ENCODE peak calls at places on chromosomes 13 and 19, in eight cellular contexts. F, T, B, N, P, Y, V and G are unnamed samples. For H3K9me3, the result is how much of the 10 kb centered on the place peaks cover.

GRCh38 chr19:55638864-55639359 is 1.9 kb upstream of the ZNF580 start:
- DNase-seq in Y (peak), F (no peak), V (peak), N (peak), P (peak), T (no peak), B (no peak), G (peak)

GRCh38 chr13:112061367-112062046 is 5.4 kb upstream of the SOX1 start:
- DNase-seq in V (no peak), T (no peak), F (no peak), B (no peak), P (no peak), N (no peak), Y (no peak), G (no peak)

GRCh38 chr19:19113040-19113541 is 25.2 kb downstream of the TMEM161A start:
- DNase-seq in V (no peak), F (no peak), P (peak), B (no peak), N (peak), Y (no peak), T (no peak), G (no peak)

GRCh38 chr13:70108276-70108845 is at the start of gene KLHL1:
- DNase-seq in T (no peak), N (no peak), B (no peak), P (no peak), F (no peak), Y (no peak), V (no peak), G (no peak)

GRCh38 chr19:8615813-8616596 is 5.5 kb upstream of the ADAMTS10 start:
- DNase-seq in P (peak), Y (peak), T (peak), F (peak), B (no peak), V (peak), N (peak), G (peak)

GRCh38 chr19:55146078-55146647 is 2.8 kb downstream of the TNNT1 start:
- DNase-seq in B (no peak), N (peak), T (peak), Y (no peak), P (no peak), V (no peak), F (peak), G (no peak)

GRCh38 chr19:19860756-19861390 is 4.8 kb upstream of the ZNF253 start:
- DNase-seq in P (peak), B (no peak), F (no peak), Y (peak), V (peak), N (no peak), T (no peak), G (no peak)

GRCh38 chr13:46031581-46032263 is 20.8 kb downstream of the ZC3H13 start:
- DNase-seq in N (no peak), B (no peak), V (no peak), Y (no peak), T (no peak), F (no peak), P (no peak), G (no peak)

GRCh38 chr19:12284226-12284625 is 10.5 kb downstream of the ZNF44 start:
- DNase-seq in V (no peak), F (no peak), Y (no peak), P (no peak), T (no peak), N (no peak), B (no peak), G (no peak)

GRCh38 chr19:12284631-12285030 is 10.1 kb downstream of the ZNF44 start:
- DNase-seq in F (no peak), V (no peak), T (no peak), N (no peak), P (no peak), Y (no peak), B (no peak), G (no peak)

GRCh38 chr19:12272980-12273901 is 21.4 kb downstream of the ZNF44 start:
- DNase-seq in F (no peak), T (no peak), Y (no peak), P (no peak), N (peak), V (no peak), B (no peak), G (no peak)

DNA sequence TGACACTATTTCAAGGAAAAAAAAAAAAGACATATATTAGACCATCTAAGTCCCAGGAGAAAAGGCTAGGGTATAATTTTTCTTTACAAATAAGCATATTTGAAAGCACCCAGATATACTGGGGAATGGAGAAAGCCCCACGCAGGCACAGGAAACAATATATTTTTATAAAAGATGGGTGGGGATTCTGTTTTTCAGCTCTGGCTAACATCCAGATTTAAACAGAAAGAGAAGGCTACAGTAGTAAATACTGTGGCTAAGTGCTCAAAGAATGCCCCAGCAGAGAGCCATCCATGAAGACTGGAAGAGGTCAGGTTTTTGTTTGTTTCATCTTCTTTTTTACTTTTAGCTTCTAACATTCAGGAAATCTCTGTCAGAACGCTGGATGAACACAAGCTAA is 16.0 kb downstream of the ZNF44 start:
- DNase-seq in T (no peak), F (no peak), B (no peak), V (no peak), N (no peak), Y (no peak), P (no peak), G (no peak)
- H3K9me3 ChIP-seq in T (under half), F (under half), B (under half), V (under half), N (under half), Y (under half), P (under half), G (half or more)

GRCh38 chr19:45217193-45217956 is 27.8 kb downstream of the EXOC3L2 start:
- DNase-seq in P (peak), T (no peak), B (no peak), F (no peak), Y (no peak), N (peak), V (no peak), G (no peak)

GRCh38 chr19:45215391-45216191 is 29.6 kb downstream of the EXOC3L2 start:
- DNase-seq in N (no peak), F (no peak), B (no peak), T (no peak), P (peak), Y (peak), V (peak), G (peak)

GRCh38 chr19:45213031-45213430 is 32.2 kb downstream of the EXOC3L2 start:
- DNase-seq in P (no peak), F (no peak), T (no peak), N (no peak), B (no peak), V (peak), Y (no peak), G (no peak)

GRCh38 chr19:45216677-45217076 is 28.5 kb downstream of the EXOC3L2 start:
- DNase-seq in N (no peak), T (no peak), Y (no peak), P (no peak), F (no peak), B (no peak), V (no peak), G (no peak)

DNA sequence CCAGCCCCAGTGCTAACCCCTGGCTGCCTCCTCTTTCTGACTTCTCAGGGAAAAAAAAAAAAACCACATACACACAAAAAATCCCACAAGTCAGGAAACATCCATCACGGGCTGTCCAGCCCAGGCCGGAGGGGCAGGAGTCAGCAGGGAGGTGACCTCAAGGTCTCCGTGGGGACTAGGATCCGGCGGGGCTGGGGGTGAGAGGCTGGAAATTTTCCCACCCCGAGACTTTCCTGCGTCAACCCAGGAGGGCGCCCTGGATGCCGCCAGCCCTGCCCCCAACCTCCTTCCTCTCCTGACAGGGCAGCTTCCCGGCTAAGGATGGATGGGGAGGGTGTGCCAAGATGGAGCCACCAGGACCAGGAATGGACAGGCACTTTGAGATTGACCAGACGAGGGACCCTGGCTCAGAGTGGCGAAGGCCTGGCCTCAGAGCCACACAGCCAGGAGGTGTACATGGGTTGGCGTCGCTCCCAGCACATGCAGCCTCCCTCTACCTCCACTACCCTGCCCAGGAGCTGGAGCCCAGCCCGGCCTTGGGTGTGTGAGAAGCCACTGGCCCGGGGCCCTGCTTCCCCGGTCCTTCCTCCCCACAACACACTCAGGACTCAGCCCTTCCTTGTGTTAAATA is 33.3 kb downstream of the BLOC1S3 start:
- DNase-seq in N (no peak), F (no peak), B (no peak), P (no peak), T (no peak), Y (peak), V (peak), G (peak)
- H3K27ac ChIP-seq in N (no peak), F (no peak), B (no peak), P (no peak), T (no peak), Y (no peak), V (peak), G (peak)

DNA sequence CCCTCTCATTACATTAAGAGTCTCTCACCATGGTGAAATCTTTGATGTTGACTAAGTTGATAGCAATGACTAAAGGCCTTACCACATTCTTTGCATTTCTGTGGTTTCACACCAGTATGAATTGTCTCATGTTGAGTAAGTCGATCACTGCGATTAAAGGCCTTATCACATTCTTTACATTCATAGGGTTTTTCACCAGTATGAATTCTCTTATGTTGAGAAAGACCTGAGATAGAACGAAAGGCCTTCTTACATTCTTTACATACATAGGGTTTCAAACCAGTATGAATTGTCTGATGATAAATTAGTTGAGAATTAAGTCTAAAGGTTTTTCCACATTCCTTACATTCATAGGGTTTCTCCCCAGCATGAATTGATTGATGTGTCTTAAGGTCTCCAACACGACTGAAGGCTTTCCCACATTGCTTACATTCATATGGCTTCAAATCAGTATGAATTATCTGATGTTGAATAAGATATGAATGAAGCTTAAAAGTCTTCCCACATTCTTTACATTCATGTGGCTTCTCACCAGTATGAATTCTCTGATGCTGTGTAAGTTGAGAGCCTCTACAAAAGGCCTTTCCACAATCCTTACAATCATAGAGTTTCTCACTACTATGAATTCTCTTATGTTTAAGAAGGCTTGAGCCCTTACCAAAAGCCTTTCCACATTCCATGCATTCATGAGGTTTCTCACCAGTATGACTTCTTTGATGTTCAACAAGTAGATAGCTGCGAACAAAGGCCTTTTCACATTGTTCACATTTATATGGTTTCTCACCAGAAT is 45.6 kb downstream of the ZNF283 start:
- DNase-seq in T (no peak), B (no peak), P (no peak), V (no peak), Y (no peak), N (no peak), F (peak), G (no peak)
- H3K9me3 ChIP-seq in T (under half), B (under half), P (under half), V (under half), Y (under half), N (under half), F (under half), G (half or more)

DNA sequence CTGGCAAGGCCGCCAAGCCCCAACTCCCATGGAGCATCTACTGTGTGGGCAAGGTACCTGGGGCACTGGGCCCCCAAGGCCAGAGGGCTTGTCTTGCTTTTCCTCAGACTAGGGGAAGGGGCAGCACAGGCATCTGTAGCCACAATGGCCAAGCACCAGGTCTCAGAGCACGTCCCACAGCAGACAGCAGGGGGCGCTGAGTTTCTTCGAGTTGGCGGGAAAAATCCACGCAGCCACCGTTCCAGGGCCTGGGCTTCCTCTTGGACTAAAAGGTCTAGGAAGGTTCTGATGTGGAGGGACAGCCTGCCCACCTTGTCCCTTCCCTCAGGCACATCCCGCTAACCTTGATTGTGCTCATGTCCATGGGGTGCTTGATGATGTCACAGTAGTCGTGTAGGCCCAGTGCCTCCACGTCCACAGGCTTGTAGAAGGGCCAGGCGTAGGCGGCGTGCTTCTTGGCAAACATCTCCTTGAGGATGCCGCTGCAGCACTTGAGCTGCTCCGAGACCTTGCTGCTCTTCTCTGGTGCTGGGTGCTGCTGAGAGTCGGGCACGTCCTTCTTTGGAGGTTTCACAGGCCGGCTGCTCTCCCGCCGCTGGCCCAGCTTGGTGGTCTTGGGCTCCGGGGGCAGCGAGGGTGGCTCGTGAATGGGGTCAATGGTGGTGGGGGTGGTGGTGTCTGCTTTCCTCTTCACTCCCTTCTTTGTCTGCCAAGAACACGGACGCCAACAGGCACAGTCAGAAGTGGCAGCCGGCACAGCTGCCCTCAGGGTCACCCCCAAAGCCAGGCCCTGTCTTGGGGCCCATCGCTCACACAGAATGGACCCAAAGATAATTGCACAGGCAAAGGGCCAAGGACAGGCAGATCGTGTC is 32.0 kb upstream of the EPHX3 start:
- DNase-seq in Y (peak), P (peak), B (peak), F (peak), N (peak), V (peak), T (peak), G (peak)
- H3K27ac ChIP-seq in Y (no peak), P (peak), B (no peak), F (no peak), N (peak), V (peak), T (peak), G (peak)

GRCh38 chr19:15614507-15615379 is at the start of gene CYP4F8:
- DNase-seq in P (no peak), T (no peak), B (no peak), N (no peak), Y (no peak), V (peak), F (no peak), G (no peak)
- H3K9me3 ChIP-seq in P (under half), T (under half), B (under half), N (under half), Y (under half), V (under half), F (under half), G (under half)

GRCh38 chr13:49454388-49455015 is 10.4 kb downstream of the SETDB2 start:
- DNase-seq in F (no peak), N (peak), B (no peak), Y (no peak), P (no peak), V (no peak), T (no peak), G (no peak)
- H3K27ac ChIP-seq in F (no peak), N (peak), B (no peak), Y (no peak), P (no peak), V (no peak), T (no peak), G (no peak)